ENCODE peak calls at places on chromosome 12, in four cellular contexts. P, S, W and N are unnamed samples.

GRCh38 chr12:120984351-120984898 is 6.1 kb downstream of the HNF1A start:
- DNase-seq in P (no peak), S (no peak), W (no peak), N (no peak)

GRCh38 chr12:105317942-105318614 is 12.4 kb upstream of the C12orf75 start:
- DNase-seq in P (no peak), S (peak; percentile 72), W (no peak), N (no peak)

GRCh38 chr12:116406529-116406928 is 129.0 kb upstream of the MED13L start:
- DNase-seq in P (peak; percentile 88), S (peak; percentile 83), W (peak; percentile 91), N (peak; percentile 11)

GRCh38 chr12:109773384-109774011 is 59.7 kb downstream of the TRPV4 start:
- DNase-seq in P (no peak), S (no peak), W (peak; percentile 58), N (no peak)

GRCh38 chr12:105294886-105295479 is 35.5 kb upstream of the C12orf75 start:
- DNase-seq in P (no peak), S (no peak), W (no peak), N (no peak)

GRCh38 chr12:115444336-115444735 is 760.4 kb upstream of the TBX3 start:
- DNase-seq in P (no peak), S (no peak), W (no peak), N (no peak)

GRCh38 chr12:109919466-109919865 is 19.4 kb downstream of the TCHP start:
- DNase-seq in P (no peak), S (no peak), W (no peak), N (no peak)

GRCh38 chr12:108563135-108563803 is 873 bp downstream of the ISCU start:
- DNase-seq in P (peak; percentile 94), S (peak; percentile 94), W (peak; percentile 94), N (peak; percentile 82)

GRCh38 chr12:60264094-60264493 is 668.3 kb downstream of the SLC16A7 start:
- DNase-seq in P (no peak), S (no peak), W (no peak), N (no peak)

GRCh38 chr12:42156232-42156631 is 11.6 kb upstream of the GXYLT1 start:
- DNase-seq in P (no peak), S (no peak), W (no peak), N (no peak)

GRCh38 chr12:105659355-105660075 is 329.0 kb downstream of the C12orf75 start:
- DNase-seq in P (no peak), S (no peak), W (no peak), N (no peak)

GRCh38 chr12:93237235-93237915 is 140.3 kb upstream of the NUDT4 start:
- DNase-seq in P (peak; percentile 77), S (peak; percentile 66), W (no peak), N (no peak)

GRCh38 chr12:128761305-128761880 is 62.4 kb downstream of the SLC15A4 start:
- DNase-seq in P (no peak), S (no peak), W (no peak), N (no peak)

GRCh38 chr12:120043421-120043820 is 54.4 kb downstream of the BICDL1 start:
- DNase-seq in P (no peak), S (no peak), W (no peak), N (no peak)

GRCh38 chr12:101743724-101744472 is 4.6 kb upstream of the SYCP3 start:
- DNase-seq in P (no peak), S (no peak), W (no peak), N (no peak)

GRCh38 chr12:62730649-62731377 is 204.1 kb downstream of the PPM1H start:
- DNase-seq in P (peak; percentile 65), S (peak; percentile 97), W (no peak), N (no peak)
- H3K4me3 ChIP-seq in P (peak overlapping the region; percentile 21), S (peak overlapping the region; percentile 40), W (no peak overlapping the region), N (no peak overlapping the region)

GRCh38 chr12:54032627-54033100 is at the start of gene HOXC5:
- DNase-seq in P (peak; percentile 74), S (peak; percentile 79), W (peak; percentile 98), N (peak; percentile 49)

GRCh38 chr12:54035561-54036377 is 2.9 kb downstream of the HOXC5 start:
- DNase-seq in P (no peak), S (no peak), W (no peak), N (no peak)

GRCh38 chr12:54034784-54035310 is 2.0 kb downstream of the HOXC5 start:
- DNase-seq in P (no peak), S (no peak), W (no peak), N (no peak)

GRCh38 chr12:54033106-54033979 is 493 bp downstream of the HOXC5 start:
- DNase-seq in P (no peak), S (peak; percentile 32), W (peak; percentile 78), N (no peak)

DNA sequence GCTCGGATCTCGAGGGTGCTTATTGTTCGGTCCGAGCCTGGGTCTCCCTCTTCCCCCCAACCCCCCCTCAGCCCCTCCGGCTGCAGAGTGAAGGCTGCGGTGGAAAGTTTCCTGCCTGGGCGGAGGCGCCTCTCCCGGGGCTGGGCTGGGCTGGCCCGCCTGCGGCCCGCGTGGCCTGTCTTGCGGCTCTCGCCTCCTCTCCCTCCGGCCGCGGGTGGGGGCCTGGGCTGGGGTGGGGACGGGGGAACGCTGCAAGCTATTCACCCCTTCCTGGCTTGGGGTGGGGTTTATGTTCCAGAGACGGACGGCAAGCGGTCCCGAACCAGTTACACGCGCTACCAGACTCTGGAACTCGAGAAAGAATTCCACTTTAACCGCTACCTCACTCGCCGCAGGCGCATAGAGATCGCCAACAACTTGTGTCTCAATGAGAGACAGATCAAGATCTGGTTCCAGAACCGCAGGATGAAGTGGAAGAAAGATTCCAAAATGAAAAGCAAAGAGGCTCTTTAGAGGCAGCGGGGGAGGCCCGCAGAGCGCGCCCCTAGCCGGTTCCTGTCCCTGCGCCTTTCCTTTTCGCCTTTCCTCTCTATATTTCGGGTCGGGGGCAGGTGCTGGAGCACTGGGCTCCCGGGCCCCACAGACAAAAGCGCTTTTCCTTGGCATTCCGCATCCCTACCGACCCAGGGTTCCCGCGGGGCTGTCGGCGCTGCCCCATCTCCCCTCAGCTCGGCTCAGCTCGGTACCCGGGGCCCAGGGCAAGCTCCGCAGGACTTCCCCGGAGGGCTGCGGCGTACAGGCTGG is 1.3 kb downstream of the HOXC5 start:
- DNase-seq in P (no peak), S (no peak), W (peak; percentile 74), N (no peak)
- H3K4me3 ChIP-seq in P (peak overlapping the region; percentile 51), S (peak overlapping the region; percentile 58), W (no peak overlapping the region), N (no peak overlapping the region)

GRCh38 chr12:124565656-124566180 is 1.7 kb downstream of the NCOR2 start:
- DNase-seq in P (no peak), S (no peak), W (peak; percentile 81), N (no peak)

GRCh38 chr12:124563401-124563800 is 4.0 kb downstream of the NCOR2 start:
- DNase-seq in P (no peak), S (no peak), W (peak; percentile 49), N (no peak)

GRCh38 chr12:124563809-124564208 is 3.6 kb downstream of the NCOR2 start:
- DNase-seq in P (no peak), S (no peak), W (no peak), N (no peak)

GRCh38 chr12:124565071-124565491 is 2.3 kb downstream of the NCOR2 start:
- DNase-seq in P (no peak), S (no peak), W (peak; percentile 88), N (peak; percentile 83)

GRCh38 chr12:124564232-124564958 is 3.0 kb downstream of the NCOR2 start:
- DNase-seq in P (no peak), S (no peak), W (peak; percentile 87), N (no peak)
- H3K4me3 ChIP-seq in P (no peak overlapping the region), S (peak overlapping the region; percentile 25), W (peak overlapping the region; percentile 87), N (peak overlapping the region; percentile 94)

GRCh38 chr12:123132951-123133619 is 17.8 kb downstream of the PITPNM2 start:
- DNase-seq in P (no peak), S (no peak), W (no peak), N (no peak)

GRCh38 chr12:123133701-123134100 is 17.2 kb downstream of the PITPNM2 start:
- DNase-seq in P (no peak), S (no peak), W (no peak), N (no peak)

GRCh38 chr12:123129651-123130050 is 21.2 kb downstream of the PITPNM2 start:
- DNase-seq in P (no peak), S (no peak), W (no peak), N (no peak)

GRCh38 chr12:123131291-123131831 is 19.5 kb downstream of the PITPNM2 start:
- DNase-seq in P (no peak), S (no peak), W (peak; percentile 64), N (no peak)

DNA sequence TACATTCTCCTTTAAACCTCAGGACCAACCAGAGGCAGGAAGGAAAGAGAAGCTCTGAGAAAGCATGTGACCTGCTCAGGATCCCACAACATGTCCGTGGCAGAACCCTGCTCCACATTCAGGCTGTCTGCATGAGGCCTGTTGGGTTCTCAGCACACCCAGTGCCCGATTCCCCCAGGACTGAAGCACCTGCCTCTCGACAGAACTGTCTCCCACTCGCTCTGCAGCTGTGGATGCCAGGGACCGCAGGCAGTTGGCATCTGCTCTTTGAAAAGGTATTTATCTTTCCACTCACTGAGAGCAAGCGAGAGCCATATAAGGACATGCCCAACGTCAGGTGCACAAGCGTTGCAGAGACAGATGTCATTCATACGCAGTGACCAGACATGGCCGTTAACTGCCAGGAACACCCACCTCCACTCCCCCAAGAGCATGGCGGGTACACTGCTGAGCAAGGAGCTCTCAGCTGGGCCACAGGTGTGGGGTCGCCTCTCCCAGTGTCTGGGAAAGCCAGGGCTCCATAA is 18.9 kb downstream of the PITPNM2 start:
- DNase-seq in P (no peak), S (no peak), W (peak; percentile 62), N (no peak)
- H3K4me3 ChIP-seq in P (no peak overlapping the region), S (no peak overlapping the region), W (no peak overlapping the region), N (no peak overlapping the region)